ENCODE peak calls at places on chromosomes 5 and 9, in five cellular contexts. H, K, X, F and Q are unnamed samples.

GRCh38 chr9:89996106-89996505 is 391.3 kb downstream of the GADD45G start:
- DNase-seq in H (no peak), F (no peak), X (no peak), K (no peak), Q (no peak)

GRCh38 chr5:112691758-112692157 is 45.9 kb upstream of the APC start:
- DNase-seq in X (peak), H (peak), F (no peak), K (no peak), Q (no peak)

GRCh38 chr5:75265731-75266130 is 29.1 kb upstream of the ANKRD31 start:
- DNase-seq in X (peak), K (no peak), H (peak), F (peak), Q (peak)

GRCh38 chr9:129548571-129549135 is 72.2 kb downstream of the C9orf50 start:
- DNase-seq in H (no peak), X (no peak), K (no peak), F (no peak), Q (no peak)

GRCh38 chr5:79111960-79112702 is 522 bp downstream of the BHMT start:
- DNase-seq in X (no peak), K (no peak), H (no peak), F (no peak), Q (no peak)

GRCh38 chr5:181173027-181173419 is 25.6 kb downstream of the OR2V2 start:
- DNase-seq in K (no peak), F (no peak), H (peak), X (no peak), Q (peak)

GRCh38 chr9:135240871-135241311 is 153.4 kb downstream of the OLFM1 start:
- DNase-seq in K (no peak), F (no peak), H (no peak), X (no peak), Q (no peak)

GRCh38 chr9:136711751-136712689 is at the start of gene DIPK1B:
- DNase-seq in X (no peak), H (peak), K (no peak), F (no peak), Q (no peak)

GRCh38 chr5:81755320-81755719 is 4.4 kb upstream of the SSBP2 start:
- DNase-seq in H (no peak), K (no peak), F (peak), X (peak), Q (peak)

GRCh38 chr5:150014456-150014855 is 13.9 kb downstream of the HMGXB3 start:
- DNase-seq in F (no peak), H (no peak), K (no peak), X (no peak), Q (no peak)

GRCh38 chr9:127980056-127980705 is 608 bp downstream of the EEIG1 start:
- DNase-seq in X (no peak), F (peak), K (no peak), H (peak), Q (no peak)

GRCh38 chr9:136545065-136545965 is 533 bp downstream of the NOTCH1 start:
- DNase-seq in K (peak), F (peak), H (peak), X (peak), Q (no peak)

GRCh38 chr9:5509573-5509972 is 758 bp upstream of the PDCD1LG2 start:
- DNase-seq in H (no peak), F (peak), K (no peak), X (peak), Q (peak)

GRCh38 chr5:72151646-72152045 is 44.4 kb downstream of the MAP1B start:
- DNase-seq in F (no peak), X (no peak), H (no peak), K (no peak), Q (no peak)

GRCh38 chr9:613771-614347 is 227.6 kb upstream of the DMRT1 start:
- DNase-seq in K (no peak), F (peak), H (peak), X (peak), Q (peak)

GRCh38 chr9:88772602-88773001 is 218.7 kb upstream of the S1PR3 start:
- DNase-seq in F (no peak), K (no peak), X (no peak), H (no peak), Q (no peak)

GRCh38 chr9:130128251-130128650 is 44.0 kb upstream of the NCS1 start:
- DNase-seq in X (peak), H (peak), F (no peak), K (peak), Q (no peak)

GRCh38 chr9:75001719-75002421 is 26.2 kb downstream of the CARNMT1 start:
- DNase-seq in F (peak), K (no peak), H (peak), X (peak), Q (peak)

GRCh38 chr9:124442826-124443225 is 7.4 kb upstream of the ADGRD2 start:
- DNase-seq in F (no peak), K (no peak), X (no peak), H (peak), Q (no peak)

GRCh38 chr9:93003552-93004407 is 54.7 kb upstream of the SUSD3 start:
- DNase-seq in X (peak), F (peak), H (peak), K (peak), Q (peak)

GRCh38 chr5:89878140-89878570 is 531.4 kb downstream of the CETN3 start:
- DNase-seq in K (no peak), H (peak), F (peak), X (peak), Q (peak)

GRCh38 chr5:169160405-169160901 is 140.5 kb downstream of the SLIT3 start:
- DNase-seq in X (peak), H (no peak), K (no peak), F (no peak), Q (no peak)

GRCh38 chr5:135843571-135844337 is 9.3 kb downstream of the SLC25A48 start:
- DNase-seq in K (no peak), H (no peak), X (no peak), F (no peak), Q (peak)

GRCh38 chr9:95499847-95500246 is 16.9 kb downstream of the PTCH1 start:
- DNase-seq in K (no peak), H (no peak), X (no peak), F (no peak), Q (no peak)

GRCh38 chr9:89077519-89077918 is 86.3 kb downstream of the S1PR3 start:
- DNase-seq in H (peak), F (no peak), X (no peak), K (no peak), Q (no peak)

GRCh38 chr5:112711436-112711835 is 26.2 kb upstream of the APC start:
- DNase-seq in K (no peak), H (no peak), X (no peak), F (no peak), Q (no peak)

GRCh38 chr5:149271717-149272558 is at the start of gene AFAP1L1:
- DNase-seq in K (no peak), X (no peak), H (peak), F (peak), Q (peak)

GRCh38 chr5:157245477-157245876 is 20.4 kb upstream of the CYFIP2 start:
- DNase-seq in X (peak), H (no peak), K (no peak), F (no peak), Q (peak)

GRCh38 chr9:89372230-89372816 is 54.0 kb downstream of the SECISBP2 start:
- DNase-seq in X (peak), F (no peak), K (peak), H (peak), Q (no peak)

GRCh38 chr9:27572036-27572435 is 1.2 kb downstream of the C9orf72 start:
- DNase-seq in K (no peak), H (no peak), X (no peak), F (no peak), Q (no peak)

GRCh38 chr5:161380550-161380949 is 166.0 kb downstream of the GABRB2 start:
- DNase-seq in F (no peak), K (no peak), H (no peak), X (no peak), Q (no peak)

GRCh38 chr5:66540078-66540477 is 56.1 kb upstream of the MAST4 start:
- DNase-seq in F (no peak), X (peak), H (no peak), K (no peak), Q (peak)

GRCh38 chr5:126384985-126385384 is 38.2 kb upstream of the GRAMD2B start:
- DNase-seq in K (no peak), H (no peak), F (peak), X (peak), Q (peak)

GRCh38 chr5:92962752-92963151 is 618.3 kb downstream of the NR2F1-AS1 start:
- DNase-seq in K (no peak), F (no peak), H (no peak), X (no peak), Q (no peak)

GRCh38 chr9:98678244-98678842 is 30.4 kb downstream of the GABBR2 start:
- DNase-seq in X (no peak), K (no peak), H (no peak), F (no peak), Q (peak)

GRCh38 chr5:157004893-157005551 is 42.0 kb upstream of the TIMD4 start:
- DNase-seq in X (no peak), K (no peak), F (no peak), H (no peak), Q (no peak)

GRCh38 chr5:82785941-82786340 is 291.3 kb downstream of the TMEM167A start:
- DNase-seq in H (no peak), K (no peak), F (no peak), X (no peak), Q (no peak)

GRCh38 chr9:631596-631995 is 209.9 kb upstream of the DMRT1 start:
- DNase-seq in K (no peak), X (peak), H (peak), F (no peak), Q (no peak)